ENCODE peak calls at places on chromosomes 7 and 10, in ten cellular contexts. One of them, this sample, is unnamed.

GRCh38 chr10:33706746-33707145 is 372.3 kb upstream of the NRP1 start:
- DNase-seq in stimulated activated CD8-positive, alpha-beta memory T cell treated with anti-CD3 and anti-CD28 coated beads, Interleukin-7, amount 100 ng/mL, for 1 hour: no peak
- DNase-seq in activated CD4-positive, alpha-beta T cell treated with anti-CD3 and anti-CD28 coated beads for 4 hours: no peak
- DNase-seq in myocyte: peak
- DNase-seq in stimulated activated CD4-positive, alpha-beta T cell treated with anti-CD3 and anti-CD28 coated beads, Interleukin-15, amount 100 ng/mL, for 1 hour: no peak
- DNase-seq in Jurkat, Clone E6-1: no peak
- DNase-seq in Peyer's patch: no peak
- DNase-seq in AG08396: no peak
- DNase-seq in occipital lobe: no peak
- DNase-seq in COR-L47: no peak
- DNase-seq in this sample: no peak

GRCh38 chr10:84540022-84540616 is 211.7 kb downstream of the CCSER2 start:
- DNase-seq in AG08396: peak
- DNase-seq in stimulated activated CD8-positive, alpha-beta memory T cell treated with anti-CD3 and anti-CD28 coated beads, Interleukin-7, amount 100 ng/mL, for 1 hour: no peak
- DNase-seq in occipital lobe: no peak
- DNase-seq in stimulated activated CD4-positive, alpha-beta T cell treated with anti-CD3 and anti-CD28 coated beads, Interleukin-15, amount 100 ng/mL, for 1 hour: no peak
- DNase-seq in Peyer's patch: no peak
- DNase-seq in myocyte: peak
- DNase-seq in Jurkat, Clone E6-1: no peak
- DNase-seq in activated CD4-positive, alpha-beta T cell treated with anti-CD3 and anti-CD28 coated beads for 4 hours: no peak
- DNase-seq in COR-L47: no peak
- DNase-seq in this sample: no peak

GRCh38 chr10:98030991-98031431 is 590 bp upstream of the CRTAC1 start:
- DNase-seq in AG08396: no peak
- DNase-seq in myocyte: no peak
- DNase-seq in COR-L47: no peak
- DNase-seq in Peyer's patch: no peak
- DNase-seq in Jurkat, Clone E6-1: no peak
- DNase-seq in occipital lobe: no peak
- DNase-seq in stimulated activated CD8-positive, alpha-beta memory T cell treated with anti-CD3 and anti-CD28 coated beads, Interleukin-7, amount 100 ng/mL, for 1 hour: no peak
- DNase-seq in activated CD4-positive, alpha-beta T cell treated with anti-CD3 and anti-CD28 coated beads for 4 hours: no peak
- DNase-seq in stimulated activated CD4-positive, alpha-beta T cell treated with anti-CD3 and anti-CD28 coated beads, Interleukin-15, amount 100 ng/mL, for 1 hour: no peak
- DNase-seq in this sample: no peak

GRCh38 chr10:129035052-129035805 is 431.8 kb upstream of the MGMT start:
- DNase-seq in AG08396: no peak
- DNase-seq in Jurkat, Clone E6-1: no peak
- DNase-seq in activated CD4-positive, alpha-beta T cell treated with anti-CD3 and anti-CD28 coated beads for 4 hours: peak
- DNase-seq in stimulated activated CD4-positive, alpha-beta T cell treated with anti-CD3 and anti-CD28 coated beads, Interleukin-15, amount 100 ng/mL, for 1 hour: no peak
- DNase-seq in myocyte: no peak
- DNase-seq in stimulated activated CD8-positive, alpha-beta memory T cell treated with anti-CD3 and anti-CD28 coated beads, Interleukin-7, amount 100 ng/mL, for 1 hour: no peak
- DNase-seq in occipital lobe: no peak
- DNase-seq in COR-L47: no peak
- DNase-seq in Peyer's patch: no peak
- DNase-seq in this sample: no peak

GRCh38 chr10:89245802-89246201 is 5.8 kb downstream of the LIPA start:
- DNase-seq in stimulated activated CD4-positive, alpha-beta T cell treated with anti-CD3 and anti-CD28 coated beads, Interleukin-15, amount 100 ng/mL, for 1 hour: no peak
- DNase-seq in occipital lobe: no peak
- DNase-seq in activated CD4-positive, alpha-beta T cell treated with anti-CD3 and anti-CD28 coated beads for 4 hours: no peak
- DNase-seq in myocyte: no peak
- DNase-seq in stimulated activated CD8-positive, alpha-beta memory T cell treated with anti-CD3 and anti-CD28 coated beads, Interleukin-7, amount 100 ng/mL, for 1 hour: no peak
- DNase-seq in COR-L47: no peak
- DNase-seq in Jurkat, Clone E6-1: no peak
- DNase-seq in Peyer's patch: no peak
- DNase-seq in AG08396: no peak
- DNase-seq in this sample: no peak

GRCh38 chr10:15067154-15067553 is 21.4 kb downstream of the ACBD7 start:
- DNase-seq in myocyte: no peak
- DNase-seq in occipital lobe: no peak
- DNase-seq in COR-L47: no peak
- DNase-seq in Jurkat, Clone E6-1: no peak
- DNase-seq in stimulated activated CD8-positive, alpha-beta memory T cell treated with anti-CD3 and anti-CD28 coated beads, Interleukin-7, amount 100 ng/mL, for 1 hour: no peak
- DNase-seq in stimulated activated CD4-positive, alpha-beta T cell treated with anti-CD3 and anti-CD28 coated beads, Interleukin-15, amount 100 ng/mL, for 1 hour: no peak
- DNase-seq in AG08396: no peak
- DNase-seq in activated CD4-positive, alpha-beta T cell treated with anti-CD3 and anti-CD28 coated beads for 4 hours: no peak
- DNase-seq in Peyer's patch: no peak
- DNase-seq in this sample: no peak

GRCh38 chr7:37432240-37432917 is 16.3 kb downstream of the ELMO1 start:
- DNase-seq in stimulated activated CD4-positive, alpha-beta T cell treated with anti-CD3 and anti-CD28 coated beads, Interleukin-15, amount 100 ng/mL, for 1 hour: no peak
- DNase-seq in activated CD4-positive, alpha-beta T cell treated with anti-CD3 and anti-CD28 coated beads for 4 hours: peak
- DNase-seq in COR-L47: no peak
- DNase-seq in Peyer's patch: no peak
- DNase-seq in AG08396: no peak
- DNase-seq in occipital lobe: no peak
- DNase-seq in Jurkat, Clone E6-1: peak
- DNase-seq in myocyte: no peak
- DNase-seq in stimulated activated CD8-positive, alpha-beta memory T cell treated with anti-CD3 and anti-CD28 coated beads, Interleukin-7, amount 100 ng/mL, for 1 hour: no peak
- DNase-seq in this sample: no peak

GRCh38 chr7:144818516-144818915 is 17.3 kb downstream of the TPK1 start:
- DNase-seq in Peyer's patch: no peak
- DNase-seq in activated CD4-positive, alpha-beta T cell treated with anti-CD3 and anti-CD28 coated beads for 4 hours: peak
- DNase-seq in Jurkat, Clone E6-1: no peak
- DNase-seq in COR-L47: no peak
- DNase-seq in stimulated activated CD8-positive, alpha-beta memory T cell treated with anti-CD3 and anti-CD28 coated beads, Interleukin-7, amount 100 ng/mL, for 1 hour: no peak
- DNase-seq in myocyte: peak
- DNase-seq in occipital lobe: no peak
- DNase-seq in AG08396: no peak
- DNase-seq in stimulated activated CD4-positive, alpha-beta T cell treated with anti-CD3 and anti-CD28 coated beads, Interleukin-15, amount 100 ng/mL, for 1 hour: no peak
- DNase-seq in this sample: no peak

GRCh38 chr10:102432162-102432950 is at the start of gene CUEDC2:
- DNase-seq in COR-L47: peak
- DNase-seq in Peyer's patch: peak
- DNase-seq in AG08396: peak
- DNase-seq in myocyte: peak
- DNase-seq in stimulated activated CD8-positive, alpha-beta memory T cell treated with anti-CD3 and anti-CD28 coated beads, Interleukin-7, amount 100 ng/mL, for 1 hour: peak
- DNase-seq in occipital lobe: peak
- DNase-seq in activated CD4-positive, alpha-beta T cell treated with anti-CD3 and anti-CD28 coated beads for 4 hours: peak
- DNase-seq in stimulated activated CD4-positive, alpha-beta T cell treated with anti-CD3 and anti-CD28 coated beads, Interleukin-15, amount 100 ng/mL, for 1 hour: peak
- DNase-seq in Jurkat, Clone E6-1: peak
- DNase-seq in this sample: peak